ENCODE peak calls at places on chromosome 20, in four cellular contexts. V is colonic mucosa, K is K562, T is tibial artery. B is an unnamed sample. For H3K9me3, the result is how much of the 10 kb centered on the place peaks cover.

GRCh38 chr20:39206899-39207564 is 244.9 kb downstream of the DHX35 start:
- DNase-seq in V (no peak), K (no peak), T (no peak), B (no peak)

GRCh38 chr20:59402697-59403096 is 102.3 kb downstream of the EDN3 start:
- DNase-seq in V (no peak), K (no peak), T (no peak), B (no peak)

GRCh38 chr20:13029687-13030510 is 21.1 kb downstream of the SPTLC3 start:
- DNase-seq in V (peak), K (no peak), T (no peak), B (peak)

GRCh38 chr20:34403908-34404307 is 40.8 kb downstream of the ITCH start:
- DNase-seq in V (no peak), K (no peak), T (no peak), B (no peak)

GRCh38 chr20:9476174-9476573 is 38.2 kb upstream of the LAMP5 start:
- DNase-seq in V (no peak), K (no peak), T (no peak), B (no peak)

GRCh38 chr20:32589769-32590168 is 4.6 kb upstream of the NOL4L start:
- DNase-seq in V (no peak), K (no peak), T (no peak), B (no peak)

GRCh38 chr20:37343212-37343993 is 2.5 kb upstream of the SRC start:
- DNase-seq in V (peak), K (no peak), T (peak), B (peak)

GRCh38 chr20:58138395-58138794 is 90.1 kb downstream of the ANKRD60 start:
- DNase-seq in V (no peak), K (no peak), T (peak), B (peak)

GRCh38 chr20:31764641-31765305 is 25.7 kb downstream of the TPX2 start:
- DNase-seq in V (no peak), K (no peak), T (no peak), B (no peak)

GRCh38 chr20:19265646-19266374 is 53.4 kb downstream of the SLC24A3 start:
- DNase-seq in V (no peak), K (peak), T (no peak), B (no peak)

GRCh38 chr20:38617011-38617829 is 15.6 kb downstream of the ARHGAP40 start:
- DNase-seq in V (no peak), K (no peak), T (no peak), B (no peak)

GRCh38 chr20:50337521-50338466 is 147.2 kb downstream of the CEBPB start:
- DNase-seq in V (no peak), K (no peak), T (peak), B (no peak)

GRCh38 chr20:21511485-21511849 is 2.4 kb downstream of the NKX2-2 start:
- DNase-seq in V (no peak), K (no peak), T (no peak), B (no peak)

GRCh38 chr20:42364446-42364845 is 746.3 kb upstream of the CHD6 start:
- DNase-seq in V (no peak), K (no peak), T (no peak), B (no peak)

GRCh38 chr20:54346269-54346668 is 129.1 kb upstream of the DOK5 start:
- DNase-seq in V (no peak), K (no peak), T (no peak), B (no peak)

GRCh38 chr20:57170343-57170742 is 96.1 kb downstream of the BMP7 start:
- DNase-seq in V (no peak), K (peak), T (no peak), B (peak)

GRCh38 chr20:33796263-33796906 is 14.8 kb upstream of the CHMP4B start:
- DNase-seq in V (peak), K (no peak), T (no peak), B (no peak)

GRCh38 chr20:57851025-57851682 is 141.3 kb upstream of the PMEPA1 start:
- DNase-seq in V (no peak), K (no peak), T (no peak), B (peak)

GRCh38 chr20:33328738-33329137 is 45.7 kb downstream of the BPIFB1 start:
- DNase-seq in V (no peak), K (no peak), T (no peak), B (no peak)

GRCh38 chr20:6164421-6165341 is 41.9 kb upstream of the FERMT1 start:
- DNase-seq in V (no peak), K (no peak), T (no peak), B (no peak)

GRCh38 chr20:58794510-58795180 is 56.1 kb downstream of the GNAS-AS1 start:
- DNase-seq in V (no peak), K (no peak), T (no peak), B (no peak)

GRCh38 chr20:23270427-23270911 is 80.1 kb upstream of the NXT1 start:
- DNase-seq in V (no peak), K (no peak), T (peak), B (no peak)

GRCh38 chr20:24763386-24764026 is 185.6 kb upstream of the CST7 start:
- DNase-seq in V (no peak), K (no peak), T (peak), B (no peak)

GRCh38 chr20:41969656-41970055 is 351.5 kb upstream of the CHD6 start:
- DNase-seq in V (no peak), K (no peak), T (no peak), B (no peak)

GRCh38 chr20:24912397-24913075 is 36.5 kb upstream of the CST7 start:
- DNase-seq in V (peak), K (no peak), T (peak), B (no peak)

GRCh38 chr20:62289898-62290297 is 12.9 kb upstream of the ADRM1 start:
- DNase-seq in V (no peak), K (no peak), T (no peak), B (no peak)

GRCh38 chr20:25285856-25286798 is 38.2 kb downstream of the PYGB start:
- DNase-seq in V (no peak), K (no peak), T (peak), B (peak)

GRCh38 chr20:59824711-59825562 is 108.5 kb downstream of the SYCP2 start:
- DNase-seq in V (peak), K (no peak), T (no peak), B (no peak)

GRCh38 chr20:50389437-50389807 is 120.8 kb upstream of the PTPN1 start:
- DNase-seq in V (peak), K (no peak), T (no peak), B (peak)

DNA sequence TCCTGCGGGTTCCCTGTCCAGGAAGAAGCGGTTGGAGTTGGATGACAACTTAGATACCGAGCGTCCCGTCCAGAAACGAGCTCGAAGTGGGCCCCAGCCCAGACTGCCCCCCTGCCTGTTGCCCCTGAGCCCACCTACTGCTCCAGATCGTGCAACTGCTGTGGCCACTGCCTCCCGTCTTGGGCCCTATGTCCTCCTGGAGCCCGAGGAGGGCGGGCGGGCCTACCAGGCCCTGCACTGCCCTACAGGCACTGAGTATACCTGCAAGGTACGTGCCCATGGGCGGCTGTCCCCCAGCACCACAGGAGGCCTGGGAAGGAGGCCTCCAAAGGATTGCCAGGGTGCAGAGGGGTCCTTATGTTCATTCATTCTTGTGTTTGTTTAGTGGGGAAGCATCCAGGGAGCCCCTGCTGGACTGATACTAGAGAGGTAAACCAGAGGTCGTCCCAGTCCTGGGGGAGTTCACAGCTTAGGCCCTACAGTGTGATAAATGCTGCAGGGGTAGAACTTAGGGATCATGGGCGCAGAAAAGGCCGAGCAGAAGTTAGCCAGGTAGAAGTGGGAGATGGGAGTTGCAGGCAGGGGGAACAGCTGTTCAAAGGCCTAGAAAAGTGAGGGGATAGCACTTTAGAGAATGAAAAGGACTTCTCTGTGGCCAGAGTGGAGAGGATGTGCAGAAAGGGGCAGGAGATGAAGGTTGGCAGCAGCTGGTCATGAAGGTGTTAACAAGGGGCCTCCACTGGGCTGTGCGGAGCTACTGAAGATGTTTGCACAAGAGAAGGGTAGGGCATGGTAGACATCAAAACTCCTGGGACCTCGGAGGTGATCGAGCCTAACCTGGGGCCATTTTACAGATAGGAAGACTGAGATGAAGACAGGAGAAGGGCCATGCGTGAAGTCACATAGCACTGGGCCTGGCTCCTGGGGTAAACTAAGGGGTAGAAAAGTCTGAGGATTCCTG is 7.8 kb downstream of the TRIB3 start:
- DNase-seq in V (no peak), K (no peak), T (no peak), B (no peak)
- H3K27ac ChIP-seq in V (no peak), K (no peak), T (no peak), B (no peak)

DNA sequence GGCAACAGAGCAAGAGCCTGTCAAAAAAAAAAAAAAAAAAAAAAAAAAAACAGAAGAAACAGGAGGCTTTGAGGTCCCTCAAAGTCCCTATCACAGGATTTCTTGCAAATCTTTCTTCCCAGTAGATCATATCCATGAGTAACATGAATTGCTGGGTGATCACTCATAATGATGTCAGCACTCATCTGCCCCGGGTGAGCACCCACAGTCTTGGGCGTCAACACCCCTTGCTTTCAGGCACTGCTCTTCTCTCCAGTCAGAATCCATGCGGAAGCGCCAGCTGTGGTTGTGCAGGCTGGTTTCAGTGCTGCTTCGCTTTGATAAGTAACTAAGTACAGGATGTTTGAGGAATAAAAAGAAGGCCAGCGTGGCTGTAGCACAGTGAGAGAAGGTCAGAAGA is 40.1 kb upstream of the INSM1 start:
- DNase-seq in V (no peak), K (no peak), T (no peak), B (no peak)
- H3K9me3 ChIP-seq in V (under half), K (under half), T (under half), B (under half)

DNA sequence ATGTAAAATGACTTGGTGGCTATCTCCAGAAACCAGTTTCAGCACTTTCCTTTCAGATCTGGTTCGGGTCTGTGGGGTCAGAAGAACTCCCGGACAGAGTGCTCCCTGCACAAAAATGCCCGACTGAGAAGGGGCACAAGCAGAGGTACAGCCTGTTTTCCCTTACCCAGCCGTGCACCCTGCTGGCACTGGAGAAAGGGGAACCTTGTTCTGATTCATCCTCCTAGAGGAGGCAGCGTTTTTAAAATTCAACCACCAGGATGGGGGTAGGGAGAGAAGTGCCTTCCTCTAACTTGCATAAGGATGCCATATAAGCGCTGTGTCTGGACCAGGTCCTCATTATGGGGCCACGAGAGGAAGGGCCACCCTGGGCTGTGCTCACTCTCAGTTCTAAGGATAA is 17.6 kb downstream of the RIMS4 start:
- DNase-seq in V (no peak), K (no peak), T (no peak), B (no peak)
- H3K27ac ChIP-seq in V (no peak), K (no peak), T (no peak), B (no peak)

GRCh38 chr20:49281913-49282467 is 4.1 kb upstream of the ZNFX1 start:
- DNase-seq in V (no peak), K (no peak), T (peak), B (no peak)
- H3K9me3 ChIP-seq in V (under half), K (under half), T (under half), B (under half)

GRCh38 chr20:63636752-63637633 is 10.1 kb upstream of the GMEB2 start:
- DNase-seq in V (no peak), K (no peak), T (no peak), B (no peak)
- H3K27ac ChIP-seq in V (no peak), K (no peak), T (no peak), B (no peak)

B was measured in aorta.